ENCODE peak calls at places on chromosome 15, in eight cellular contexts. J is GM06990, E is tibial artery, U is heart left ventricle, S is lower leg skin, G is Panc1, Y is vagina, H is esophagus squamous epithelium. R is an unnamed sample.

GRCh38 chr15:43249699-43250203 is 17.0 kb downstream of the TGM5 start:
- DNase-seq in J (peak), E (no peak), U (no peak), S (peak), G (no peak), Y (no peak), H (no peak), R (peak)

GRCh38 chr15:83106994-83107840 is at the start of gene TM6SF1:
- DNase-seq in J (peak), E (no peak), U (peak), S (no peak), G (no peak), Y (no peak), H (no peak), R (peak)

GRCh38 chr15:31347067-31347975 is 20.7 kb downstream of the KLF13 start:
- DNase-seq in J (no peak), E (no peak), U (no peak), S (peak), G (no peak), Y (no peak), H (no peak), R (no peak)

GRCh38 chr15:33086500-33087141 is 107.9 kb downstream of the FMN1 start:
- DNase-seq in J (no peak), E (no peak), U (no peak), S (no peak), G (peak), Y (no peak), H (no peak), R (peak)

GRCh38 chr15:41994772-41995475 is 22.6 kb upstream of the EHD4 start:
- DNase-seq in J (no peak), E (no peak), U (no peak), S (no peak), G (no peak), Y (no peak), H (no peak), R (no peak)

GRCh38 chr15:76994971-76995945 is at the start of gene PSTPIP1:
- DNase-seq in J (peak), E (peak), U (peak), S (peak), G (no peak), Y (no peak), H (no peak), R (peak)

GRCh38 chr15:51380999-51381806 is 39.7 kb downstream of the GLDN start:
- DNase-seq in J (no peak), E (peak), U (no peak), S (peak), G (peak), Y (no peak), H (no peak), R (peak)

GRCh38 chr15:41546846-41547786 is 3.1 kb upstream of the RPAP1 start:
- DNase-seq in J (no peak), E (no peak), U (no peak), S (no peak), G (no peak), Y (no peak), H (no peak), R (no peak)

GRCh38 chr15:28091313-28091712 is 7.8 kb downstream of the OCA2 start:
- DNase-seq in J (no peak), E (no peak), U (no peak), S (no peak), G (no peak), Y (no peak), H (no peak), R (no peak)

GRCh38 chr15:76178321-76178720 is 118.5 kb downstream of the TMEM266 start:
- DNase-seq in J (no peak), E (no peak), U (peak), S (no peak), G (no peak), Y (no peak), H (no peak), R (no peak)

GRCh38 chr15:22895465-22896190 is 57.2 kb downstream of the NIPA2 start:
- DNase-seq in J (no peak), E (no peak), U (peak), S (no peak), G (peak), Y (no peak), H (no peak), R (peak)

GRCh38 chr15:48084759-48085420 is 35.9 kb upstream of the SLC24A5 start:
- DNase-seq in J (no peak), E (no peak), U (no peak), S (no peak), G (peak), Y (no peak), H (no peak), R (peak)

GRCh38 chr15:63015618-63016017 is 26.9 kb upstream of the TPM1 start:
- DNase-seq in J (no peak), E (peak), U (no peak), S (peak), G (peak), Y (no peak), H (no peak), R (no peak)

GRCh38 chr15:55319537-55320325 is 709 bp downstream of the PIGB start:
- DNase-seq in J (peak), E (no peak), U (no peak), S (no peak), G (no peak), Y (no peak), H (no peak), R (peak)

GRCh38 chr15:31463521-31464102 is 137.0 kb downstream of the KLF13 start:
- DNase-seq in J (no peak), E (peak), U (no peak), S (peak), G (no peak), Y (no peak), H (no peak), R (no peak)

GRCh38 chr15:83526319-83526718 is 79.2 kb downstream of the SH3GL3 start:
- DNase-seq in J (no peak), E (no peak), U (no peak), S (no peak), G (no peak), Y (no peak), H (no peak), R (no peak)

GRCh38 chr15:72758195-72758594 is 25.4 kb downstream of the ADPGK start:
- DNase-seq in J (no peak), E (no peak), U (no peak), S (no peak), G (no peak), Y (no peak), H (no peak), R (no peak)

GRCh38 chr15:72195101-72195511 is 2.5 kb downstream of the GRAMD2A start:
- DNase-seq in J (no peak), E (no peak), U (no peak), S (no peak), G (no peak), Y (no peak), H (no peak), R (no peak)

GRCh38 chr15:71526061-71526460 is 284.3 kb upstream of the NR2E3 start:
- DNase-seq in J (no peak), E (no peak), U (no peak), S (no peak), G (no peak), Y (no peak), H (no peak), R (no peak)

GRCh38 chr15:76391309-76391708 is 54.7 kb downstream of the ISL2 start:
- DNase-seq in J (no peak), E (no peak), U (no peak), S (no peak), G (no peak), Y (no peak), H (no peak), R (no peak)

GRCh38 chr15:66849746-66850077 is 147.7 kb downstream of the SMAD6 start:
- DNase-seq in J (no peak), E (no peak), U (no peak), S (no peak), G (no peak), Y (no peak), H (no peak), R (no peak)

GRCh38 chr15:70703066-70703465 is 60.3 kb downstream of the UACA start:
- DNase-seq in J (no peak), E (no peak), U (no peak), S (no peak), G (no peak), Y (no peak), H (no peak), R (no peak)

GRCh38 chr15:40449275-40449674 is 8.5 kb downstream of the BAHD1 start:
- DNase-seq in J (no peak), E (no peak), U (no peak), S (no peak), G (no peak), Y (no peak), H (no peak), R (no peak)

GRCh38 chr15:66692808-66693596 is 9.0 kb upstream of the SMAD6 start:
- DNase-seq in J (no peak), E (no peak), U (no peak), S (no peak), G (no peak), Y (no peak), H (no peak), R (no peak)

GRCh38 chr15:32802296-32802936 is 84.6 kb downstream of the GREM1 start:
- DNase-seq in J (no peak), E (no peak), U (no peak), S (no peak), G (no peak), Y (no peak), H (no peak), R (no peak)

GRCh38 chr15:38795471-38796245 is 231.0 kb upstream of the RASGRP1 start:
- DNase-seq in J (no peak), E (no peak), U (no peak), S (no peak), G (no peak), Y (no peak), H (no peak), R (no peak)

GRCh38 chr15:70245932-70246622 is 148.4 kb upstream of the TLE3 start:
- DNase-seq in J (no peak), E (no peak), U (no peak), S (peak), G (no peak), Y (no peak), H (no peak), R (no peak)

GRCh38 chr15:67548862-67549651 is 6.6 kb downstream of the MAP2K5 start:
- DNase-seq in J (no peak), E (no peak), U (no peak), S (no peak), G (no peak), Y (no peak), H (no peak), R (no peak)

GRCh38 chr15:63348392-63348791 is 33.3 kb downstream of the CA12 start:
- DNase-seq in J (no peak), E (peak), U (no peak), S (peak), G (no peak), Y (no peak), H (no peak), R (no peak)

GRCh38 chr15:81939604-81940440 is 106.0 kb downstream of the MEX3B start:
- DNase-seq in J (no peak), E (no peak), U (no peak), S (no peak), G (peak), Y (no peak), H (no peak), R (peak)

GRCh38 chr15:70741107-70741511 is 22.2 kb downstream of the UACA start:
- DNase-seq in J (no peak), E (peak), U (no peak), S (peak), G (no peak), Y (no peak), H (no peak), R (no peak)

GRCh38 chr15:42590619-42591237 is 15.3 kb downstream of the STARD9 start:
- DNase-seq in J (no peak), E (no peak), U (no peak), S (no peak), G (no peak), Y (no peak), H (no peak), R (no peak)

GRCh38 chr15:52496776-52497470 is 31.8 kb downstream of the MYO5A start:
- DNase-seq in J (no peak), E (no peak), U (no peak), S (no peak), G (peak), Y (no peak), H (no peak), R (no peak)

GRCh38 chr15:31504462-31504839 is 177.8 kb downstream of the KLF13 start:
- DNase-seq in J (no peak), E (no peak), U (no peak), S (no peak), G (no peak), Y (peak), H (no peak), R (no peak)

GRCh38 chr15:78840661-78841060 is 29.4 kb upstream of the ADAMTS7 start:
- DNase-seq in J (peak), E (peak), U (no peak), S (no peak), G (no peak), Y (no peak), H (no peak), R (peak)

GRCh38 chr15:82298520-82298919 is 35.9 kb downstream of the SAXO2 start:
- DNase-seq in J (no peak), E (no peak), U (peak), S (no peak), G (no peak), Y (no peak), H (no peak), R (no peak)

GRCh38 chr15:74795961-74796625 is 14.2 kb downstream of the CSK start:
- DNase-seq in J (no peak), E (no peak), U (no peak), S (no peak), G (no peak), Y (no peak), H (no peak), R (no peak)

GRCh38 chr15:74799843-74800558 is 12.6 kb upstream of the LMAN1L start:
- DNase-seq in J (peak), E (no peak), U (peak), S (peak), G (peak), Y (no peak), H (no peak), R (peak)

GRCh38 chr15:74799255-74799842 is 13.3 kb upstream of the LMAN1L start:
- DNase-seq in J (no peak), E (no peak), U (no peak), S (no peak), G (no peak), Y (no peak), H (no peak), R (no peak)

GRCh38 chr15:74800559-74801094 is 12.0 kb upstream of the LMAN1L start:
- DNase-seq in J (no peak), E (no peak), U (no peak), S (no peak), G (no peak), Y (no peak), H (no peak), R (no peak)

DNA sequence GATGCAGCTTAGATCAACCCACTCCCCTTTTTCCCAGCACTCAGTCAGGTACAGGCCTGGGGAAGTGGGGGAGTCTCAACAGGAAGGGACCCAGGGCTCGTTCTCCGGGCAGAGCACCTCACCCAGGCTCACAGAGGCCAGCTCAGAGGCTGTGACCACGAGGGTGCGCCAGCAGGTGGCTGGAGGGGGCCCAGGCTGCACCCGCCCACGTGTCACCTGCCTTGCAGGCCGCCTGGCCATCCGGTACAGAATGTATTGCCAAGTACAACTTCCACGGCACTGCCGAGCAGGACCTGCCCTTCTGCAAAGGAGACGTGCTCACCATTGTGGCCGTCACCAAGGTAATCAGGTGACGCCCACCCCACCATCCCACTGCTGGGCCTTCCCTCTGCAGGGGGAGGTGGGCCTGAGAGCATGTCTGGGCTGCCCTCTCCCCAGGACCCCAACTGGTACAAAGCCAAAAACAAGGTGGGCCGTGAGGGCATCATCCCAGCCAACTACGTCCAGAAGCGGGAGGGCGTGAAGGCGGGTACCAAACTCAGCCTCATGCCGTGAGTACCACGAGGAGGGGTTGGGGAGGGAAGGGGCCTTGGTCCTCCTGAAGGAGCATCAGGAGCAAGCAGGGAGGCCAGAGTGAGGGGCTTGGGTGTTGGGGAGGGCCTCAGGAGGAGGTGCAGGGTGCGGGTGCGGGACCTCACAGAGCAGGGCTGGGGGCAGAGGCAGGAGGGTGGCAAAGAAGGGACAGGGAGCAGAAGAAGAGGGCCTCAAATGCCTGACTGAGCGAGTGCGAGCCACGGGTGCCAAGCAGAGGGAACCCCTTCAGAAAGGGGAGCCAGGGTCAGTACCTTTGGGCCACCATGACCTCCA is 14.0 kb upstream of the LMAN1L start:
- DNase-seq in J (peak), E (no peak), U (no peak), S (no peak), G (no peak), Y (no peak), H (no peak), R (peak)
- TF ChIP-seq CTCF in J (peak), E (no peak), U (no peak), S (no peak), G (no peak), Y (no peak), H (no peak), R (peak)

GRCh38 chr15:69185706-69186105 is 25.3 kb downstream of the GLCE start:
- DNase-seq in J (no peak), E (no peak), U (no peak), S (no peak), G (no peak), Y (no peak), H (no peak), R (no peak)

GRCh38 chr15:69175536-69175935 is 15.1 kb downstream of the GLCE start:
- DNase-seq in J (no peak), E (no peak), U (no peak), S (no peak), G (no peak), Y (no peak), H (no peak), R (no peak)

GRCh38 chr15:69181419-69181818 is 21.0 kb downstream of the GLCE start:
- DNase-seq in J (no peak), E (no peak), U (no peak), S (no peak), G (no peak), Y (no peak), H (no peak), R (no peak)
- TF ChIP-seq CTCF in J (no peak), E (no peak), U (no peak), S (no peak), G (no peak), Y (no peak), H (no peak), R (no peak)

GRCh38 chr15:101262551-101262950 is 10.7 kb upstream of the CHSY1 start:
- DNase-seq in J (no peak), E (no peak), U (no peak), S (no peak), G (no peak), Y (no peak), H (no peak), R (no peak)
- TF ChIP-seq CTCF in J (no peak), E (no peak), U (no peak), S (no peak), G (no peak), Y (no peak), H (no peak), R (no peak)

DNA sequence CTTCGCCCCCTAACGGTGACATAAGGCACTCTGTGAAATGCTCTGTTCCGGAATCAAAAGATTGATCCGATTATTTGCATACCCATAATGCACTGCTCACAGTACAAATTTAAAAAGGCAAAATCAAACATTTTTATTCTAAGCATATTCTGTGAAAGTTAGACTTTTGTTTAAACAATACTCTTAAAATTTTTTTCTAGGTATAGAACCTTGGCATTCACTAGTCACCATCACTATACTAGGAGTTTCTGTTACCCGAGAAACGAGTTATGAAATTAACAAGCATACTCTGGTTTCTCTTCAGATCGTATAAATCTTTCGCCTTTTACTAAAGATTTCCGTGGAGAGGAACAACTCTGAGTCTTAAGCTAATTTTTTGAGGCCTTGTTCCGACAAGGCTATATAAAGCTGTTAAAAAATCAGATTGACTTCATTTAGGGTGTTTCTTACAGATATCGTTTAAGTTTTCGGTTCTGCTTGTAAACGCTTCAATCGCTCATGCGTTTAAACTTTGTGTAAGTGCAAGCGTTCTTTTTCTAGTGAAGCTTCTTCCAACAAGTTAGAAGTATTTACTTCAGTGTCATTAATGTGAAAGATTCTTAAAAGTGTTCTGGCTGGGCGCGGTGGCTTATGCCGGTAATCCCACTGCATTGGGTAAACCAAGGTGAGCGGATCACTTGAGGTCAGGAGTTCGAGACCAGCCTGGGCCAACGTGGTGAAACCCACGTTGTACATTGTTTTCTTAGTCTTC is at the start of gene RNU5B-1:
- DNase-seq in J (peak), E (no peak), U (peak), S (no peak), G (peak), Y (no peak), H (no peak), R (peak)
- TF ChIP-seq CTCF in J (peak), E (peak), U (peak), S (peak), G (no peak), Y (no peak), H (peak), R (peak)

R was measured in GM13977.